ENCODE peak calls at places on chromosomes 11 and 22, in six cellular contexts. One of them, this sample, is unnamed.

GRCh38 chr11:79201637-79202347 is 239.0 kb downstream of the TENM4 start:
- DNase-seq in lower lobe of right lung: no peak
- DNase-seq in fibroblast of villous mesenchyme: no peak
- DNase-seq in spleen: no peak
- DNase-seq in AG04450: no peak
- DNase-seq in right atrium auricular region: no peak
- DNase-seq in this sample: no peak

GRCh38 chr11:132821027-132821426 is 711.3 kb downstream of the OPCML start:
- DNase-seq in lower lobe of right lung: no peak
- DNase-seq in fibroblast of villous mesenchyme: no peak
- DNase-seq in spleen: no peak
- DNase-seq in AG04450: peak
- DNase-seq in right atrium auricular region: no peak
- DNase-seq in this sample: no peak

GRCh38 chr11:87361891-87362290 is 324.2 kb downstream of the TMEM135 start:
- DNase-seq in lower lobe of right lung: no peak
- DNase-seq in fibroblast of villous mesenchyme: no peak
- DNase-seq in spleen: no peak
- DNase-seq in AG04450: no peak
- DNase-seq in right atrium auricular region: no peak
- DNase-seq in this sample: no peak

GRCh38 chr11:131592152-131592551 is 221.7 kb downstream of the NTM start:
- DNase-seq in lower lobe of right lung: no peak
- DNase-seq in fibroblast of villous mesenchyme: no peak
- DNase-seq in spleen: no peak
- DNase-seq in AG04450: no peak
- DNase-seq in right atrium auricular region: no peak
- DNase-seq in this sample: no peak

GRCh38 chr11:3014314-3014938 is 22.3 kb upstream of the NAP1L4 start:
- DNase-seq in lower lobe of right lung: no peak
- DNase-seq in fibroblast of villous mesenchyme: no peak
- DNase-seq in spleen: peak
- DNase-seq in AG04450: no peak
- DNase-seq in right atrium auricular region: no peak
- DNase-seq in this sample: no peak

GRCh38 chr11:76335827-76336226 is 45.1 kb downstream of the THAP12 start:
- DNase-seq in lower lobe of right lung: no peak
- DNase-seq in fibroblast of villous mesenchyme: no peak
- DNase-seq in spleen: no peak
- DNase-seq in AG04450: no peak
- DNase-seq in right atrium auricular region: peak
- DNase-seq in this sample: no peak

GRCh38 chr11:84316866-84317560 is 1030.8 kb upstream of the CCDC90B start:
- DNase-seq in lower lobe of right lung: no peak
- DNase-seq in fibroblast of villous mesenchyme: no peak
- DNase-seq in spleen: no peak
- DNase-seq in AG04450: no peak
- DNase-seq in right atrium auricular region: no peak
- DNase-seq in this sample: peak

GRCh38 chr11:68825603-68826002 is 16.1 kb downstream of the CPT1A start:
- DNase-seq in lower lobe of right lung: no peak
- DNase-seq in fibroblast of villous mesenchyme: no peak
- DNase-seq in spleen: peak
- DNase-seq in AG04450: no peak
- DNase-seq in right atrium auricular region: no peak
- DNase-seq in this sample: no peak

GRCh38 chr11:65116370-65117205 is 913 bp downstream of the ZNHIT2 start:
- DNase-seq in lower lobe of right lung: peak
- DNase-seq in fibroblast of villous mesenchyme: peak
- DNase-seq in spleen: peak
- DNase-seq in AG04450: peak
- DNase-seq in right atrium auricular region: no peak
- DNase-seq in this sample: no peak

GRCh38 chr11:128506999-128507591 is 80.3 kb downstream of the ETS1 start:
- DNase-seq in lower lobe of right lung: peak
- DNase-seq in fibroblast of villous mesenchyme: peak
- DNase-seq in spleen: no peak
- DNase-seq in AG04450: peak
- DNase-seq in right atrium auricular region: peak
- DNase-seq in this sample: peak

GRCh38 chr11:126817096-126817495 is 183.5 kb downstream of the KIRREL3 start:
- DNase-seq in lower lobe of right lung: no peak
- DNase-seq in fibroblast of villous mesenchyme: no peak
- DNase-seq in spleen: no peak
- DNase-seq in AG04450: no peak
- DNase-seq in right atrium auricular region: no peak
- DNase-seq in this sample: no peak

GRCh38 chr11:118640332-118641154 is 33.1 kb downstream of the PHLDB1 start:
- DNase-seq in lower lobe of right lung: no peak
- DNase-seq in fibroblast of villous mesenchyme: no peak
- DNase-seq in spleen: no peak
- DNase-seq in AG04450: no peak
- DNase-seq in right atrium auricular region: no peak
- DNase-seq in this sample: no peak
- TF ChIP-seq CTCF in lower lobe of right lung: no peak
- TF ChIP-seq CTCF in fibroblast of villous mesenchyme: peak
- TF ChIP-seq CTCF in spleen: no peak
- TF ChIP-seq CTCF in AG04450: no peak
- TF ChIP-seq CTCF in right atrium auricular region: no peak
- TF ChIP-seq CTCF in this sample: peak

DNA sequence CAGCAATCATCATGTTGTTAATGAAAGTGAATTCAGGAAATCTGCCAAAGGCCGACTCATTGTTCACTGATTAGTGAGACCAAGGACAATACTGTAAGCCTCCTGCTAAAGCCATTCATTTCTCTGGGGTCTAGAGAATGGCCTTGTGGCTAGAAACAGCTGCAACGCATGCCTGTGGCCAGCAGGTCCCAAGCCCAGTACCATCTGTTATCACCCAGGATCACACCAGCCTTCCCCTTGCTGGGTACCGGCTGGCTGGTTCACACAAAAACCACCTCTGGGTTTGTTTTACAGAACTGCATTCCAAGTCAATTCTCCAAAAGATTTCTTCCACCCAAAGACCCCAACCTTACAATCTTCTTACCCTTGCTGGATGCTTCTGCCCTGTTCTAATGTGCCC is 1.1 kb downstream of the PLAAT5 start:
- DNase-seq in lower lobe of right lung: no peak
- DNase-seq in fibroblast of villous mesenchyme: peak
- DNase-seq in spleen: no peak
- DNase-seq in AG04450: no peak
- DNase-seq in right atrium auricular region: no peak
- DNase-seq in this sample: no peak
- H3K4me3 ChIP-seq in lower lobe of right lung: no peak
- H3K4me3 ChIP-seq in fibroblast of villous mesenchyme: no peak
- H3K4me3 ChIP-seq in spleen: no peak
- H3K4me3 ChIP-seq in AG04450: no peak
- H3K4me3 ChIP-seq in right atrium auricular region: peak
- H3K4me3 ChIP-seq in this sample: no peak

DNA sequence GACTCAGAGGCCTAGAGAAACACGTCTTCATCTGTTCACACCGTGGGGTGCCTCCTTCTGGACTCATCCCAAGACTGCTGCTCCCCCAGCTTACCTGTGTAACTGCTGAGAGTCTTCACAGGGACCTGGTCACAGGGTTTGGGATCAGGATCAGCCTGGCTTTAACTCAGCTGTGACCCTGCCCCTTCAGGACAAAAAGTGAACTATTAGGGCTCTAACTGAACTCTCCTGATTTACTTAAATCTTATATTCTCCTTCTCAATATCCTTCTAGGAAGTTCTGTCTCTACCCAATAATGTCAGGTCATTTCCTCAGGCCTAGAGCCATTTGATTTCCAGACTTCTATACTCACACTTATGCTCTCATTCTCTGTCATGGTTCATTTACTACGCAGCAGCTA is 108.4 kb downstream of the ZNF280B start:
- DNase-seq in lower lobe of right lung: no peak
- DNase-seq in fibroblast of villous mesenchyme: no peak
- DNase-seq in spleen: no peak
- DNase-seq in AG04450: no peak
- DNase-seq in right atrium auricular region: no peak
- DNase-seq in this sample: no peak
- TF ChIP-seq CTCF in lower lobe of right lung: no peak
- TF ChIP-seq CTCF in fibroblast of villous mesenchyme: no peak
- TF ChIP-seq CTCF in spleen: no peak
- TF ChIP-seq CTCF in AG04450: no peak
- TF ChIP-seq CTCF in right atrium auricular region: no peak
- TF ChIP-seq CTCF in this sample: no peak

GRCh38 chr11:1521382-1522080 is 35.0 kb upstream of the MOB2 start:
- DNase-seq in lower lobe of right lung: no peak
- DNase-seq in fibroblast of villous mesenchyme: no peak
- DNase-seq in spleen: peak
- DNase-seq in AG04450: no peak
- DNase-seq in right atrium auricular region: no peak
- DNase-seq in this sample: no peak
- H3K4me3 ChIP-seq in lower lobe of right lung: no peak
- H3K4me3 ChIP-seq in fibroblast of villous mesenchyme: no peak
- H3K4me3 ChIP-seq in spleen: no peak
- H3K4me3 ChIP-seq in AG04450: no peak
- H3K4me3 ChIP-seq in right atrium auricular region: no peak
- H3K4me3 ChIP-seq in this sample: no peak